ENCODE peak calls at places on chromosomes 1 and 21, in nine cellular contexts. A, O, U, C, K, Q, F, X and E are unnamed samples. For H3K4me1, the result is how much of the 10 kb centered on the place peaks cover.

GRCh38 chr1:34378968-34379729 is 202.4 kb downstream of the C1orf94 start:
- DNase-seq in C (peak), F (no peak), X (no peak), U (no peak), Q (no peak), A (peak), O (no peak), K (peak), E (no peak)

GRCh38 chr1:223776075-223776814 is 63.9 kb downstream of the CAPN2 start:
- DNase-seq in X (no peak), F (peak), A (no peak), Q (no peak), C (no peak), O (no peak), K (peak), U (no peak), E (peak)

GRCh38 chr1:178961868-178962267 is 63.8 kb upstream of the FAM20B start:
- DNase-seq in X (no peak), K (no peak), F (no peak), C (no peak), Q (no peak), O (no peak), U (no peak), A (no peak), E (no peak)

GRCh38 chr1:66788231-66788939 is 12.7 kb downstream of the INSL5 start:
- DNase-seq in Q (no peak), X (no peak), O (no peak), A (no peak), F (no peak), K (no peak), U (no peak), C (no peak), E (peak)

GRCh38 chr1:169584483-169585144 is 1.7 kb downstream of the F5 start:
- DNase-seq in X (no peak), U (no peak), F (no peak), C (no peak), K (no peak), Q (no peak), O (no peak), A (no peak), E (no peak)

GRCh38 chr21:34558166-34558565 is 46.2 kb upstream of the KCNE1 start:
- DNase-seq in O (no peak), U (no peak), A (no peak), F (no peak), Q (no peak), C (no peak), X (no peak), K (no peak), E (no peak)

GRCh38 chr1:234498448-234499118 is 19.6 kb upstream of the TARBP1 start:
- DNase-seq in K (no peak), F (no peak), U (no peak), A (no peak), Q (no peak), O (no peak), X (no peak), C (no peak), E (no peak)

GRCh38 chr1:221634010-221634409 is 107.9 kb downstream of the DUSP10 start:
- DNase-seq in C (no peak), O (no peak), K (no peak), F (no peak), U (no peak), X (no peak), A (no peak), Q (no peak), E (no peak)

GRCh38 chr1:160125761-160126160 is 10.2 kb downstream of the ATP1A2 start:
- DNase-seq in C (no peak), A (no peak), U (no peak), O (no peak), Q (no peak), X (no peak), F (no peak), K (peak), E (no peak)

GRCh38 chr1:236673284-236673919 is 12.9 kb upstream of the ACTN2 start:
- DNase-seq in X (no peak), F (no peak), Q (no peak), C (no peak), U (no peak), O (no peak), A (no peak), K (peak), E (no peak)

GRCh38 chr1:109392037-109392787 is 5.5 kb downstream of the SORT1 start:
- DNase-seq in O (no peak), C (no peak), Q (peak), X (no peak), F (no peak), K (no peak), A (no peak), U (no peak), E (no peak)

GRCh38 chr1:20344738-20345137 is 54.1 kb downstream of the VWA5B1 start:
- DNase-seq in K (no peak), C (no peak), A (peak), Q (no peak), O (no peak), F (no peak), U (no peak), X (no peak), E (no peak)

GRCh38 chr1:24704411-24705259 is 40.6 kb upstream of the CLIC4 start:
- DNase-seq in K (peak), C (peak), Q (no peak), U (no peak), X (no peak), O (peak), F (peak), A (peak), E (no peak)

GRCh38 chr1:68570859-68571258 is 74.0 kb upstream of the DEPDC1 start:
- DNase-seq in F (no peak), C (no peak), K (peak), O (no peak), X (no peak), A (no peak), U (no peak), Q (no peak), E (no peak)

GRCh38 chr1:80706526-80706925 is 1094.2 kb upstream of the ADGRL2 start:
- DNase-seq in O (peak), C (no peak), U (no peak), A (no peak), X (no peak), K (no peak), F (no peak), Q (no peak), E (no peak)

GRCh38 chr1:91731815-91732214 is 154.1 kb downstream of the TGFBR3 start:
- DNase-seq in A (no peak), X (no peak), Q (no peak), U (no peak), O (no peak), F (no peak), K (peak), C (no peak), E (peak)

GRCh38 chr1:211476200-211476849 is 15.6 kb downstream of the RD3 start:
- DNase-seq in O (peak), Q (peak), K (peak), F (no peak), C (peak), X (no peak), U (peak), A (peak), E (peak)

GRCh38 chr1:201536542-201536941 is 2.4 kb upstream of the NAV1 start:
- DNase-seq in A (no peak), F (no peak), U (no peak), K (peak), C (no peak), Q (no peak), X (no peak), O (no peak), E (no peak)

GRCh38 chr1:86487131-86487804 is 18.5 kb downstream of the CLCA1 start:
- DNase-seq in X (no peak), O (no peak), C (no peak), U (no peak), A (no peak), F (peak), K (peak), Q (peak), E (no peak)

GRCh38 chr1:3023994-3024393 is 2.7 kb downstream of the ACTRT2 start:
- DNase-seq in C (no peak), A (peak), X (no peak), F (no peak), O (no peak), U (peak), K (no peak), Q (no peak), E (no peak)

GRCh38 chr1:108041360-108042143 is 76.6 kb upstream of the VAV3 start:
- DNase-seq in F (no peak), X (no peak), C (no peak), Q (no peak), A (no peak), U (peak), K (peak), O (no peak), E (no peak)

GRCh38 chr1:154342836-154343472 is 17.6 kb downstream of the ATP8B2 start:
- DNase-seq in A (no peak), F (no peak), K (no peak), O (no peak), Q (peak), U (no peak), X (no peak), C (no peak), E (peak)

GRCh38 chr1:232655041-232655745 is 25.3 kb upstream of the SIPA1L2 start:
- DNase-seq in C (no peak), F (no peak), O (no peak), Q (no peak), A (no peak), K (no peak), X (no peak), U (no peak), E (no peak)

GRCh38 chr1:74799119-74799518 is 66.2 kb downstream of the TYW3 start:
- DNase-seq in U (no peak), X (no peak), Q (no peak), O (no peak), A (peak), K (no peak), C (no peak), F (no peak), E (no peak)

GRCh38 chr1:55650449-55650848 is 435.3 kb upstream of the USP24 start:
- DNase-seq in C (no peak), Q (no peak), K (peak), F (no peak), X (no peak), A (no peak), U (no peak), O (no peak), E (no peak)

GRCh38 chr1:206851611-206852010 is 13.8 kb upstream of the IL20 start:
- DNase-seq in O (no peak), F (no peak), K (peak), Q (no peak), A (no peak), U (no peak), C (no peak), X (no peak), E (no peak)

GRCh38 chr1:201608635-201609395 is 69.9 kb downstream of the NAV1 start:
- DNase-seq in X (no peak), K (no peak), O (no peak), Q (no peak), C (no peak), A (no peak), U (no peak), F (no peak), E (no peak)

GRCh38 chr1:1539310-1540014 is 962 bp downstream of the TMEM240 start:
- DNase-seq in F (no peak), A (peak), C (peak), X (peak), Q (peak), U (no peak), K (peak), O (peak), E (no peak)

GRCh38 chr1:210299501-210299900 is 29.2 kb upstream of the HHAT start:
- DNase-seq in A (no peak), X (no peak), C (no peak), F (peak), Q (no peak), O (no peak), U (no peak), K (no peak), E (no peak)

GRCh38 chr1:226871636-226872327 is 1.4 kb downstream of the PSEN2 start:
- DNase-seq in X (peak), O (peak), A (no peak), F (no peak), K (no peak), C (no peak), U (no peak), Q (no peak), E (no peak)

GRCh38 chr21:27975514-27975913 is 1008.6 kb upstream of the ADAMTS5 start:
- DNase-seq in F (no peak), K (no peak), A (no peak), Q (no peak), O (no peak), U (no peak), X (no peak), C (no peak), E (no peak)

GRCh38 chr21:38843379-38843778 is 37.6 kb downstream of the ETS2 start:
- DNase-seq in K (no peak), X (no peak), C (no peak), U (no peak), Q (no peak), O (no peak), A (no peak), F (no peak), E (no peak)

GRCh38 chr1:29478046-29478791 is 241.9 kb downstream of the PTPRU start:
- DNase-seq in X (no peak), U (no peak), O (peak), K (no peak), Q (no peak), C (no peak), A (peak), F (no peak), E (no peak)

GRCh38 chr1:27090921-27091320 is 64.0 kb downstream of the SLC9A1 start:
- DNase-seq in A (no peak), C (no peak), X (no peak), O (no peak), U (no peak), K (no peak), F (no peak), Q (no peak), E (no peak)

GRCh38 chr1:93694039-93694438 is 12.4 kb upstream of the BCAR3 start:
- DNase-seq in C (no peak), K (no peak), O (no peak), Q (no peak), F (no peak), A (no peak), X (no peak), U (no peak), E (no peak)

GRCh38 chr1:93695411-93696005 is 13.9 kb upstream of the BCAR3 start:
- DNase-seq in K (no peak), C (no peak), X (no peak), F (no peak), A (no peak), O (no peak), U (no peak), Q (no peak), E (no peak)

GRCh38 chr1:93692451-93692861 is 10.8 kb upstream of the BCAR3 start:
- DNase-seq in O (no peak), X (no peak), F (no peak), A (no peak), K (no peak), U (no peak), Q (no peak), C (no peak), E (no peak)

GRCh38 chr1:93692983-93693591 is 11.4 kb upstream of the BCAR3 start:
- DNase-seq in K (peak), X (no peak), A (no peak), Q (no peak), O (no peak), U (no peak), C (no peak), F (peak), E (no peak)

DNA sequence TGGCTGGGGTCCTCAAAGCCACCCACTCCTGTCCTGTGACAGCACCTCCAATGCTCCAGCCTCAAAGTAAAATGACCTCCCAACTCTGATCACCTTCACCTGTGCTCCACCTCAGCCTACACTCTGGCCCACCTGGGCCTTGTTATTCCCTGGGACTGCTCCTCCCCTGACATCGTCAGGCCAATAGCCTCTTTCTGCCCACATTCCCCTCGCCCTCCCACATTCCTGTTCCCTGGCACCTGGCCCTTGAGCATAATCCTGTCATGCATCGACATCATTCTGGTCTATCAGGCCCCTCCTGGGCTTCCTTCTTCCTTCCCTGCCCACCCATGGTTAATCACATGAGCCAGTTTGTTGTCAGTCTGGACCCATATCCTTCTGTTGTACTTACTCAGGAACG is 13.2 kb upstream of the BCAR3 start:
- DNase-seq in C (no peak), Q (no peak), O (no peak), A (peak), F (no peak), U (no peak), X (no peak), K (no peak), E (no peak)
- H3K4me1 ChIP-seq in C (under half), Q (under half), O (under half), A (under half), F (half or more), U (under half), X (under half), K (under half), E (under half)

DNA sequence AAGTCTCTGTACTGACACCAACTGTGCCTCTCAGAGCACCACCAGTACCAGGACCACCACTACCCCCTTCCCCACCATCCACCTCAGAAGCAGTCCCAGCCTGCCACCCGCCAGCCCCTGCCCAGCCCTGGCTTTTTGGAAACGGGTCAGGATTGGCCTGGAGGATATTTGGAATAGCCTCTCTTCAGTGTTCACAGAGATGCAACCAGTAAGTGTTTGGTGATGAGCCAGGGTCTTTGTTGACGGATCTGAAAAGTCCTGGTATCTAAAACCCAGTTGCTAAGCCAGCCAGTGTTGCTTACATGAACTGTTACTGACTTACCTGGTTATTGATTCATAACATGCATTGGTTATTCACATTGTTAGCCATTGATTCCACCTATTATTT is 1.1 kb downstream of the C1orf56 start:
- DNase-seq in K (no peak), C (peak), U (no peak), F (no peak), A (no peak), O (no peak), Q (no peak), X (no peak), E (no peak)
- H3K4me1 ChIP-seq in K (under half), C (under half), U (under half), F (under half), A (under half), O (under half), Q (under half), X (under half), E (half or more)

DNA sequence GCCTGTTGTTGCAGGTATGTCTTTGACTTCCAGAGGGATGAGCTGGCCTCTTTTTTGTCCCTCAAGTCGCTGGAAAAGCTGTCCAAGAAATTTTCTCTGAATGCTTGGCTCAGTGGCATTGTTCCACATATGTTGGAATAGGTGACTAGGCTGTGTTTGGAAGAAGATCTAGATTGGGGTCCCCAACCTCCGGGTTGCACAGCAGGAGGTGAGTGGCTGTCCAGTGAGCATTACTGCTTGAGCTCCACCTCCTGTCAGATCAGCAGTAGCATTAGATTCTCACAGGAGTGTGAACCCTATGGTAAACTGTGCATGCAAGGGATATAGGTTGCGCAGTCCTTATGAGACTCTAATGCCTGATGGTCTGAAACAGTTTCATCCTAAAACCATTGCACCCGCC is 18.1 kb downstream of the BACH1 start:
- DNase-seq in O (no peak), Q (no peak), X (no peak), F (no peak), U (no peak), C (no peak), A (no peak), K (no peak), E (no peak)
- H3K4me1 ChIP-seq in O (under half), Q (under half), X (under half), F (under half), U (under half), C (under half), A (under half), K (under half), E (under half)

GRCh38 chr1:9059944-9060744 is 9.3 kb downstream of the SLC2A5 start:
- DNase-seq in F (no peak), Q (no peak), X (no peak), K (no peak), U (no peak), O (no peak), C (no peak), A (no peak), E (no peak)

GRCh38 chr1:9058465-9058864 is 11.0 kb downstream of the SLC2A5 start:
- DNase-seq in C (no peak), A (no peak), Q (no peak), O (peak), F (no peak), X (no peak), U (no peak), K (peak), E (no peak)

GRCh38 chr1:9062846-9063245 is 6.6 kb downstream of the SLC2A5 start:
- DNase-seq in C (no peak), Q (no peak), A (no peak), F (no peak), X (no peak), U (no peak), K (no peak), O (no peak), E (no peak)

GRCh38 chr1:9061949-9062555 is 7.4 kb downstream of the SLC2A5 start:
- DNase-seq in X (peak), C (no peak), U (no peak), F (no peak), K (peak), O (no peak), A (no peak), Q (no peak), E (no peak)

DNA sequence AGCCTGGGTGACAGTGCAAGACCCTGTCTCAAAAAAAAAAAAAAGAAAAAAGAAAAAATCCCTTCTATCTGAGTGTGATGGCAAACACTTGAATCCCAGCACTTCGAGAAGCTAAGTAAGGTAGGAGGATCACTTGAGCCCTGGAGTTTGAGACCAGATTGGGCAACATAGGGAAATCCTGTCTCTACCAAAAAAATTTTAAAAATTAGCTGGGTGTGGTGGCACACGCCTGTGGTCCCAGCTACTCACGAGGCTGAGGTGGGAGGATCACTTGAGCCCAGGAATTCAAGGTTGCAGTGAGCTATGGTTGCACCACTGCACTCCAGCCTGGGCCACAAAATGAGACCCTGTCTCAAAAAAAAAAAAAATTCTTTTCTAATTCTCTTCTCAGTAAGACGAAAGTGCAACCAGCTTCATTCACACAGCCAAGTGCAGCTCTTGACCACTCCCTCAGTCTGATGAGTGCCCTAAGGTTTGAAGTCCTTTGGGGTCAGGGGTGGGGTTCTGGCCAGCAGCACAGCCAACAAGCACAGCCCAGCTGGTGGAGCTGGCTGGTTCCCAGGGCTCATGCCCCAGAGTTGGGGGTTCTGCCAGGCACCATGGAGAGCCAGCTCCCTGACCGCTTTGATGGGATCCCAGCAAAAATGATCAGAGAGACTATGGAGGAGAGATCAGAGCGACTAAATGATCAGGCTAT is 8.0 kb downstream of the SLC2A5 start:
- DNase-seq in Q (no peak), O (no peak), K (no peak), U (no peak), C (no peak), A (no peak), F (no peak), X (no peak), E (no peak)
- H3K4me1 ChIP-seq in Q (under half), O (under half), K (under half), U (under half), C (under half), A (under half), F (under half), X (under half), E (under half)

DNA sequence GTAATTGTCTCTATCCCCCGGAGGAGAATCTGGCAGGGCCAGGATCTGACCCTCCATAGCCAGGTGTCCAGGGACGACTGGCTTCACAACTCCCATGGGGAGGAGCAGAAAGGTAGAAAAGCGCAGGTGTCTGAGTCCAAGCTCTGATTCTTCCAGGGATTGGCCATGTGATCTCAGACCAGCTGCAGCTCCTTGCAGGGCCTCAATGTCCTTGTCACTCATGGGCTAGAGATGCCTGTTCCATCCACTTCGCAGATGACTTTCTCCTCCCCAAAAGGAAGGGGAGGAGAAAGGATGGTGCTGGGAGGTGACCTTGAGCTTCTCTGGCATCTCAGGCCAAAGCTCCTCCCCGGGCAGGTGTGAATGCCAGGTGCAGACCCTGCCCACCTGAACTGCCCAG is 22.6 kb downstream of the HSPG2 start:
- DNase-seq in K (no peak), A (no peak), X (no peak), U (no peak), Q (no peak), C (no peak), F (no peak), O (no peak), E (no peak)
- H3K4me1 ChIP-seq in K (half or more), A (under half), X (under half), U (under half), Q (half or more), C (under half), F (under half), O (under half), E (under half)